ENCODE peak calls at places on chromosomes 6 and 20, in four cellular contexts. Z is esophagus muscularis mucosa, E is AG04450, P is lower lobe of right lung. L is an unnamed sample.

GRCh38 chr20:44719841-44720240 is 4.7 kb downstream of the CCN5 start:
- DNase-seq in E (no peak), Z (no peak), P (peak; percentile 43), L (no peak)

GRCh38 chr6:44696099-44696498 is 308.6 kb downstream of the CDC5L start:
- DNase-seq in E (no peak), Z (no peak), P (no peak), L (no peak)

GRCh38 chr6:84422380-84422968 is 195.0 kb upstream of the CEP162 start:
- DNase-seq in P (peak; percentile 48), Z (no peak), E (peak; percentile 15), L (no peak)

GRCh38 chr6:79134699-79135474 is 56.8 kb upstream of the PHIP start:
- DNase-seq in P (no peak), E (no peak), Z (no peak), L (no peak)

GRCh38 chr6:75620387-75621304 is 19.0 kb downstream of the SENP6 start:
- DNase-seq in P (no peak), Z (no peak), E (no peak), L (no peak)

GRCh38 chr6:105968955-105969333 is 117.2 kb upstream of the PRDM1 start:
- DNase-seq in Z (no peak), E (no peak), P (no peak), L (no peak)

GRCh38 chr6:118893095-118893881 is 664 bp upstream of the ASF1A start:
- DNase-seq in E (no peak), P (no peak), Z (no peak), L (no peak)

GRCh38 chr6:80165819-80166218 is 59.3 kb downstream of the BCKDHB start:
- DNase-seq in Z (no peak), E (no peak), P (no peak), L (no peak)

GRCh38 chr6:118509009-118509617 is 39.0 kb upstream of the PLN start:
- DNase-seq in Z (no peak), P (no peak), E (peak; percentile 4), L (no peak)

GRCh38 chr6:134678436-134678889 is 271.4 kb downstream of the ALDH8A1 start:
- DNase-seq in E (peak; percentile 24), Z (no peak), P (no peak), L (no peak)

DNA sequence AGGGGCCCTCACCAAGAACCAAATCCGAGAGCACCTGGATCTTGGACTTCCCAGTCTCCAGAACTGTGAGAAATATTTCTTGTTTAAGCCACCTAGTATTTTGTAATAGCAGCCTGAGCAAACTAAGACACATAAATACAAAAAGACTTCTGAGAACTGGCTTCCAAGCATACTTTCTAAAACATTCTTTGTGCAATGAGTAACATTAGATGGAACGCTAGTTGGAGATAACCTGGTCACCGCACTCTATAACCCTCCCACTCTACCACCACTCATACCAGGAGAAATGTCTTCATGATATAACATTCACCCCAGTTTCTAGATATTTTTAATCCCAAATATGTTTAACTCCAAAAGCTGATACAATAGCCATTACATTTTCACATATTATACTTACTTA is 169.5 kb upstream of the THEMIS start:
- DNase-seq in Z (no peak), P (no peak), E (no peak), L (no peak)
- H3K27ac ChIP-seq in Z (no peak overlapping the region), P (no peak overlapping the region), E (no peak overlapping the region), L (no peak overlapping the region)

GRCh38 chr6:143222758-143223334 is 162.2 kb downstream of the AIG1 start:
- DNase-seq in E (no peak), P (no peak), Z (no peak), L (no peak)
- H3K27ac ChIP-seq in E (no peak overlapping the region), P (peak overlapping the region; percentile 51), Z (peak overlapping the region; percentile 60), L (no peak overlapping the region)

DNA sequence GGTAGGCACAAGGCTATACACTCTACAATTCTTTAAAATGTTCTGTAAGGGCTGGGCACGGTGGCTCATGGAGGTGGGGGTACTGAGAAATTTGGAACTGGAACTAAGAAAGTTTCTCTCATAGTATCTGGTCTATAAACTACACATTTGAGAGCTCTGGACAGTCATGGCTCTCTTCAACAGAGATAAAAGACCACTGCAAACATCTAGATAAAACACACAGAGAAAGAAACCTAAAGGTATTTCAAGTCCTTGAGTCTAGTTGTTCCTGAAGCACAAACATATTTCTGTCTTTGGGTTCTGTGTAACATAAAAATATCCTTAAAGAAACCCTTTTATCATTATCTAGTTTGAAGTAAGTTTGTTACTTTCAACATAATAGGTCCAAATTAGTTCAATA is 35.2 kb downstream of the ILRUN start:
- DNase-seq in Z (no peak), E (no peak), P (no peak), L (no peak)
- H3K27ac ChIP-seq in Z (no peak overlapping the region), E (no peak overlapping the region), P (no peak overlapping the region), L (no peak overlapping the region)

DNA sequence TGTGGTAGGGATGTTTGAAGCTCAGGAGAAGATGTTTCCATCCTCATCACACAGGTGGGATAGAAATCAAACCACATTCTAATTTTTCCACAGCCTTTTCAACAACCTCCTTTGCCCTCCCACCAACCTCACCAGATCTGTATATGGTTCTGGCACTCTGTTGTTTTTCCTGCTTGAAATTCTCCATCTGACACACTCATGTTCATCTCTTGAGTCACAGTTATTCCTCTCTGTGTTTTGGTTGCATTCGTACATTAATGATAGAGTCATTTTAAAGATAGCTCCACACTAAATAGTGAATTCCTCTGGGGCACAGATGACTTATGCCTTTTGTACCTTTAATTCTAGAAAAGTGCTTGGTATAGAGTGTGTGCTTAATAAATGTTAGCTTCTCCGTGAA is 1.4 kb upstream of the GCLC start:
- DNase-seq in E (peak; percentile 44), P (no peak), Z (no peak), L (no peak)
- H3K27ac ChIP-seq in E (no peak overlapping the region), P (no peak overlapping the region), Z (no peak overlapping the region), L (peak overlapping the region; percentile 35)

GRCh38 chr6:15989397-15989796 is 139.5 kb upstream of the MYLIP start:
- DNase-seq in P (no peak), Z (no peak), E (no peak), L (no peak)
- H3K27ac ChIP-seq in P (no peak overlapping the region), Z (no peak overlapping the region), E (no peak overlapping the region), L (no peak overlapping the region)

GRCh38 chr6:147283460-147283859 is 79.2 kb downstream of the STXBP5 start:
- DNase-seq in Z (no peak), E (no peak), P (no peak), L (no peak)

GRCh38 chr6:147285087-147285855 is 81.1 kb downstream of the STXBP5 start:
- DNase-seq in E (no peak), Z (no peak), P (no peak), L (no peak)

GRCh38 chr6:147281895-147282565 is 77.8 kb downstream of the STXBP5 start:
- DNase-seq in P (no peak), E (no peak), Z (no peak), L (no peak)

GRCh38 chr6:147279423-147279822 is 75.2 kb downstream of the STXBP5 start:
- DNase-seq in P (no peak), Z (no peak), E (no peak), L (no peak)

GRCh38 chr6:147282566-147282959 is 78.3 kb downstream of the STXBP5 start:
- DNase-seq in Z (no peak), E (no peak), P (no peak), L (no peak)
- H3K27ac ChIP-seq in Z (no peak overlapping the region), E (no peak overlapping the region), P (no peak overlapping the region), L (no peak overlapping the region)

GRCh38 chr6:17687136-17687535 is 19.6 kb downstream of the NUP153 start:
- DNase-seq in Z (no peak), P (no peak), E (no peak), L (no peak)
- H3K27ac ChIP-seq in Z (no peak overlapping the region), P (no peak overlapping the region), E (no peak overlapping the region), L (no peak overlapping the region)

GRCh38 chr20:34676642-34677373 is at the start of gene PIGU:
- DNase-seq in P (peak; percentile 98), Z (peak; percentile 97), E (peak; percentile 82), L (peak; percentile 83)
- H3K27ac ChIP-seq in P (peak within 1 kb of the TSS; percentile 84), Z (peak within 1 kb of the TSS; percentile 74), E (peak within 1 kb of the TSS; percentile 47), L (peak within 1 kb of the TSS; percentile 39)

GRCh38 chr20:37298190-37298939 is 8.9 kb downstream of the MANBAL start:
- DNase-seq in Z (no peak), E (no peak), P (no peak), L (peak; percentile 80)
- H3K27ac ChIP-seq in Z (peak overlapping the region; percentile 80), E (no peak overlapping the region), P (no peak overlapping the region), L (peak overlapping the region; percentile 93)